ENCODE peak calls at places on chromosomes 13 and 19, in four cellular contexts. Q, F, Z and T are unnamed samples.

GRCh38 chr13:19910336-19911072 is 47.1 kb upstream of the ZMYM5 start:
- DNase-seq in Q (no peak), Z (no peak), F (peak), T (no peak)

GRCh38 chr13:106602178-106602577 is 34.2 kb upstream of the ARGLU1 start:
- DNase-seq in Q (no peak), Z (peak), F (no peak), T (no peak)

GRCh38 chr13:73216381-73216831 is 157.6 kb downstream of the KLF5 start:
- DNase-seq in Z (no peak), Q (no peak), F (no peak), T (no peak)

GRCh38 chr13:108968566-108968965 is 339.2 kb downstream of the MYO16 start:
- DNase-seq in F (no peak), Q (no peak), Z (no peak), T (no peak)

GRCh38 chr19:41934849-41935374 is 6.7 kb upstream of the ERFL start:
- DNase-seq in F (peak), Z (peak), Q (peak), T (peak)

GRCh38 chr19:53989600-53990533 is 1.6 kb upstream of the CACNG6 start:
- DNase-seq in F (peak), Z (no peak), Q (no peak), T (no peak)

GRCh38 chr19:41657157-41657556 is 30.3 kb upstream of the CEACAM4 start:
- DNase-seq in Q (no peak), Z (no peak), F (no peak), T (no peak)

GRCh38 chr13:36166051-36166450 is 34.9 kb upstream of the DCLK1 start:
- DNase-seq in F (no peak), Z (no peak), Q (no peak), T (no peak)

GRCh38 chr13:25906211-25906661 is 145.6 kb downstream of the SHISA2 start:
- DNase-seq in Q (no peak), Z (no peak), F (no peak), T (no peak)

GRCh38 chr19:347946-348861 is 3.6 kb upstream of the MIER2 start:
- DNase-seq in Q (no peak), Z (no peak), F (no peak), T (no peak)

GRCh38 chr19:56138069-56138468 is 3.0 kb upstream of the ZNF444 start:
- DNase-seq in F (no peak), Q (no peak), Z (no peak), T (no peak)

GRCh38 chr13:59024434-59024833 is 1139.3 kb downstream of the DIAPH3 start:
- DNase-seq in F (no peak), Z (no peak), Q (no peak), T (no peak)

GRCh38 chr19:35644206-35644986 is 2.9 kb downstream of the ETV2 start:
- DNase-seq in Z (peak), F (peak), Q (peak), T (peak)

GRCh38 chr13:110431851-110432294 is 124.8 kb downstream of the COL4A2 start:
- DNase-seq in Q (no peak), F (no peak), Z (peak), T (no peak)

GRCh38 chr13:27424246-27425150 is at the start of gene GTF3A:
- DNase-seq in Q (peak), Z (peak), F (peak), T (peak)

GRCh38 chr13:47146991-47147783 is 250.3 kb upstream of the HTR2A start:
- DNase-seq in Z (no peak), F (no peak), Q (no peak), T (no peak)

GRCh38 chr13:101451641-101452040 is 834 bp upstream of the ITGBL1 start:
- DNase-seq in Z (no peak), Q (no peak), F (no peak), T (no peak)

GRCh38 chr19:1261512-1261862 is 7.6 kb upstream of the CIRBP start:
- DNase-seq in F (peak), Z (peak), Q (no peak), T (no peak)

GRCh38 chr19:18156841-18157464 is 4.0 kb downstream of the PIK3R2 start:
- DNase-seq in Z (peak), F (peak), Q (peak), T (peak)

GRCh38 chr13:113622791-113623490 is 35.1 kb downstream of the ATP4B start:
- DNase-seq in Z (no peak), F (no peak), Q (peak), T (no peak)

GRCh38 chr19:39320948-39321831 is 527 bp upstream of the LRFN1 start:
- DNase-seq in Z (no peak), F (no peak), Q (no peak), T (no peak)

GRCh38 chr19:45110811-45111210 is 17.8 kb downstream of the PPP1R37 start:
- DNase-seq in F (no peak), Q (no peak), Z (no peak), T (no peak)

GRCh38 chr19:56595548-56595899 is 422 bp downstream of the ZNF71 start:
- DNase-seq in F (no peak), Q (no peak), Z (no peak), T (no peak)

GRCh38 chr19:351976-352625 is 7.5 kb upstream of the MIER2 start:
- DNase-seq in Q (no peak), Z (peak), F (no peak), T (no peak)

GRCh38 chr19:31506102-31506501 is 156.9 kb upstream of the TSHZ3 start:
- DNase-seq in Z (peak), F (no peak), Q (no peak), T (no peak)

GRCh38 chr13:108326318-108326717 is 56.8 kb downstream of the TNFSF13B start:
- DNase-seq in Q (no peak), F (no peak), Z (no peak), T (no peak)

GRCh38 chr13:97285221-97285955 is 63.3 kb downstream of the MBNL2 start:
- DNase-seq in F (no peak), Z (no peak), Q (no peak), T (no peak)

GRCh38 chr13:45174478-45174877 is 26.4 kb downstream of the KCTD4 start:
- DNase-seq in F (no peak), Q (no peak), Z (no peak), T (no peak)
- TF ChIP-seq CTCF in F (no peak), Q (no peak), Z (no peak), T (no peak)

GRCh38 chr19:46861691-46862503 is 1.1 kb downstream of the ARHGAP35 start:
- DNase-seq in Z (peak), Q (no peak), F (no peak), T (no peak)

GRCh38 chr19:46860846-46861690 is at the start of gene ARHGAP35:
- DNase-seq in Q (peak), F (no peak), Z (peak), T (no peak)

GRCh38 chr19:46862504-46862835 is 1.7 kb downstream of the ARHGAP35 start:
- DNase-seq in Q (no peak), F (no peak), Z (peak), T (peak)

GRCh38 chr19:46859637-46860124 is 1.1 kb upstream of the ARHGAP35 start:
- DNase-seq in Q (no peak), Z (peak), F (peak), T (peak)

DNA sequence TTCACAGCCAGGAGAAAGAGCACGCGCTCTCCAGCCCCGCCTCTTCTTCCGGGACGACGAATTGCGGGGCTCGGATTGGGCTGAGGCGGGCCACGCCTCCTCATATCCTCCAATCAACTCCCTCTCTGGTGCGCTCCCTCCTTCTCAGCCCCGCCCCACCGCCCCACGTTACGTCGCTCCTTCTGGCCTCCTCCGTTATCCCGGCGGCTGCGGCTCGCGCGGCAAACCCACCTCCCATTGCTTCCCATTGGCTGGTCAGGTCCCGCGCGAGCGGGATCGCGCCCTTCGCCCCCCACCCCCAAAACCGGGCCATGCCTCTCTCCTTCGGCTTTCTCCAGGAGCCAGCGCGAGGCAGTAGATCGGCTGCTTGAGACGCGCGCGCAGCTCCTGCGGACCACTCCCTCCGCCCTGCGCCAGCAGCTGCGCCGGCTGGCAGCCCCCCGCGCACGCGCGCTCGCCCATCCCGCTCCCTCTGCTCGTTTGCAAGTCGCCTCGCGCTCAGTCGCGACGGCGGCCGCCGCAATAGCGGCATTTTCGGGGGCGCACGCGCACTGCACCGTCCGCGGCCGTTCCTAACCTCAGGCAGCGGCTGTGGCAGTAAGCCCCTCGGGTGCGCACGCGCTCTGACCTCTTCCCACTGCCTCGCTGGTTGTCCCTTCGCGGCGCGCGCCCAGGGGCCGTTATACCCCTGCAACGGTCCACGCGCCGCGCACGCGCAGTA is 512 bp upstream of the ARHGAP35 start:
- DNase-seq in F (peak), Q (peak), Z (peak), T (peak)
- TF ChIP-seq POLR2A in F (peak), Q (peak), Z (no peak), T (no peak)

DNA sequence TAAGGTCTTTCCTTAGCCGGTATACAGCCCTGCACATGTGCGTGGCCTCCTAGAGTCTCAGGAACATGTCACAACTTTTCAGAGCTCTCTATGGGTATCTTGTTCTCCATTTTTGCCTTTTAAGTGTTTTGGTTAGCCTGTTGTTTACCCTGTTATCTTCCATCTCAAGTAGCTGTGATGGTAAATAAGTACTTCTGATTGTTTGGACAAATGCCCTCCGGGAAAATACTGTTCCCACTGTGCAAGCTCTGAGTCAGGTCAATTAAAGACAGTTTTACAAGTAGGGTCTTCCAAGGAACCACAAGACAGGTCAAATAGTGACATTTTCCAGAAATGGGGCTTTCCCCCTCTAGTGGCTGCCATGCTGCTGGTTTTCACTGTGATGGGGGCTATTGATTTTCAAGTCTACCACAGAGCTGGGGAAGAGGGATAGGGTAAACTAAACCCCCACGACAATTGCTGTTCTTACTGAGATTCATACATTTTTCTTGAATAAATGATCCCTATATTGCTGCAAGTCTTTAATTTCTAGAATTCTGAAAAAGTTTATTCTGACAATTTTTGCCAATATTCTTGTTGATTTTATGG is 109.5 kb downstream of the TM9SF2 start:
- DNase-seq in Z (no peak), F (no peak), Q (no peak), T (no peak)
- TF ChIP-seq CTCF in Z (no peak), F (no peak), Q (no peak), T (no peak)

DNA sequence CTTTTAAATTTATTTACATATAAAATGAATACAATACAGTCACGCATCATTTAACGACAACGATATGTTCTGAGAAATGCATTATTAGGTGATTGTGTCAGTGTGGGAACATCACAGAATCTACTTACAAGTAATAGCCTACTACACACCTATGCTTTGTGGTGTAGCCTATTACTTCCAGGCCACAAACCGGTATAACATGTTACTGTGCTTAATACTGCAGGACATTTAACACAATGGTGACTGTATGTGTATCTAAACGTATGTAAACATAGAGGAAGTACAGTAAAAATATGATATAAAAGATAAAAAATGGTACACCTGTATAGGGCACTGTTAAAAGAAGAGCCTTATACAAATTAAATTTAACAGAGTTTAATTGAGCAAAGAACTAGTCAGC is 62.4 kb upstream of the KLHL1 start:
- DNase-seq in F (no peak), Z (no peak), Q (no peak), T (no peak)
- TF ChIP-seq POLR2A in F (no peak), Z (no peak), Q (no peak), T (no peak)

DNA sequence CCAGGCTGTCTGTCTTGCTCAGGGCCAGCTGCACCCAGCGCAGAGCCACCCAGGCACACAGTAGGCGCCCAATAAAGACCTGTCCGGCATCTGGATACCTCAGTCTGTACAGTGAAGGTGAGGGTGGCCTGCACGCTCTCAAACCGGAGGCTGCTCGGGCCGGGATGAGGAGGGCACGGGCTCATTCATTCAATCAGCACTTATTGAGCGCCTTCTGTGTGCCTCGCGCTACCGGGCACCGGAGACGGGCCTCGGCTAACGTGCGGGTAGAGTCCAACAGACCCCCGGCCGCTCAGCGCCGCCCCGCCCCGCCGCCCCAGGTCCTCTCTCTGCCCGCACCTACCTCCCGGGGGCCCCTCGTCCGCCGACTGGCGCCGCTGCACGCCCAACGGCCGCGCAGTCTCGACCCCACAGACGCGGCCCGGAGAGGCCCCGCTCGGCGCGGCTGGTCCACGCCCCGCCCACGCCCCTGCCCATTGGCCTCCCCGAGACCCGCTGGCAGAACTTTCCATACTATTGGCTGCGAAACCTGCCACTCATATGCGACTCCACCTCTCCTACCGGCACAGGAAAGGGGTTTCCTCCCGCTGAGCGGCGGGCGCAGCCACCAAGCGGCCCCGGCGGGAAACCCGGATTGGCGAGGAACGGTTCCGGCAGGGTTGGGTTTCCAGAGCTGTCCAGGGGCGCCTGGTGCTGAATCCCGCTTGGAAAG is at the start of gene SLC39A3:
- DNase-seq in Q (peak), Z (peak), F (peak), T (peak)
- TF ChIP-seq CTCF in Q (peak), Z (peak), F (no peak), T (peak)

GRCh38 chr19:3405261-3405653 is 38.9 kb downstream of the NFIC start:
- DNase-seq in Q (no peak), F (no peak), Z (no peak), T (no peak)

GRCh38 chr19:3401004-3401768 is 34.8 kb downstream of the NFIC start:
- DNase-seq in Q (no peak), Z (no peak), F (no peak), T (no peak)

GRCh38 chr19:3402631-3403443 is 36.5 kb downstream of the NFIC start:
- DNase-seq in F (no peak), Q (no peak), Z (no peak), T (no peak)

GRCh38 chr19:3404324-3405260 is 38.2 kb downstream of the NFIC start:
- DNase-seq in F (no peak), Q (peak), Z (peak), T (peak)

DNA sequence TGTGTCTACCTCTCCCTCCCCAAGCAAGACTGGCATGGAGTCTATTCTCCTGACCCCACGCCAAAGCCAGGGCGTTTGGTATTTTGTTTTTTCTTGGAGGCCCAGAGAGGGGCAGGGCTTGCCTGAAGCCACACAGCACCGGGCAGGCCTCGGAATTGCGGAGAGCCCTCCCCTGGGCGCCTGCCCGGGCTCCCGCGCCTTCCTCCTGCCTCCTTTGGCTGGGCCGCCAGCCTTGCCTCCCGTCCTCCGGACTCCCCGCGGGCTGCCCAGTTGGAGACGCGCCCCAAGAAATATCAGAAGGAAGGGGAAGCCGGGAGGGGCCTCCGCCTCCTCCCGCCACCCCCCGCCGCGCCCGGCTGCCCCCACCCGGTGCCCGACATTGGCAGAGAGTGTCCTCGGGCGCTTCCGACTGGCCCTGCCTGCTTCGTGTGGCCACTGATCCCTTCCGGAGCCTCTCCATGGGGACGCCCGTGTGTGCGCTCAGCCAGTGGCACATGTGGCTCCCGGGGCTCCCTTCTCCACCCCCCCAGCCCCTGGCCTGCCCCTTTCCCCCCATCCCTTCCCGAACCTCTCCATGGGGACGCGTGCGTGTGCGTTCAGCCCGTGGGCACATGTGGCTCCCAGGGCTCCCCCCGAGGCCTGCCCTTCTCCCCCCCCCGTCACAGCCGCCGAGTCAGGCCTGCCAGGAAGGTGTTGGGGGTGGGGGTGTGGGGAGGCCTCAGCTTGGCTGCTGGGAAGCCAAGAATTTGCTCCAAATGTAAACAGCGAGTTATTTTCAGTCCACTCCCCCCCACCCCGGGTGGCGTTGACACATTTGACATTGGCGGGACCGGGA is 37.3 kb downstream of the NFIC start:
- DNase-seq in Q (peak), Z (peak), F (no peak), T (peak)
- TF ChIP-seq POLR2A in Q (no peak), Z (no peak), F (no peak), T (no peak)

GRCh38 chr13:41658057-41658642 is 200.8 kb downstream of the RGCC start:
- DNase-seq in Z (no peak), Q (no peak), F (no peak), T (no peak)
- TF ChIP-seq CTCF in Z (no peak), Q (no peak), F (no peak), T (no peak)

DNA sequence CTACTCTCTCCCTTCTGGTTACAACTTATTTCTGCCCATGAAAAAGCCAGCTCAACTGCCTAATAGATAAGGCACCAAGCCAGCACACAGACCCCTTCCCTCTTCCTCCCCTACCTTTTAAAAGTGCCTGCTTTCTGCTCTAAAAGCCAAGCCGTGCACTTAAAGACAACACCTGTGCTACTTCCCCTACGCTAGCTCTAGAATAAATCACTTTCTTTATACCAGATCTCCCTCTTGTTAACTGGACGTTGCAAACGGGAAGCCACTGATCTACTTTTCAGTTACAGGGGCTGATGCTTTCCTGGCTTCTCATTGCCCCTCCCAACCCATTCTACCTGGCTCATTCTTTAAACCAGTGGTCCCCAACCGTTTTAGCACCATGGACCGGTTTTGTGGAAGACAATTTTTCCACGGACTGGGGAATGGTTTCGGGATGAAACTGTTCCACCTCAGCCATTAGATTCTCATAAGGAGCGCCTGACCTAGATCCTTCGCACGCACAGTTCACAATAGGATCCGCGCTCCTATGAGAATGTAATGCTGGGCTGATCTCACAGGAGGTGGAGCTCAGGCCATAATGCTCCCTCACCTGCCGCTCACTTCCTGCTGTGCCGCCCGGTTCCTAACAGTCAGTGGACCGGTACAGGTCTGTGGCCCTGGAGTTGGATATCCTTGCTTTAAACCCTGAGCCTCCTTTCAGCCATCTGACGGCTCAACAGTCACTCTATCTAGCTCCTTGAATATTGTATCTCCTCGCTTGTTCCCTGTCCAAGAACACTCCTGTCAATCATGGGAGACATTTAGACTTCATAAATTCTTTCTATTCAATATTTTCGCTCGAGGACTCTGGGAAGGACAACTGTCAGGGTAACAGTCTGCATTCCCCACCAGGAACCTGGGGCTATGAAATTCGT is 839 bp upstream of the ZNF223 start:
- DNase-seq in F (peak), Z (no peak), Q (peak), T (peak)
- TF ChIP-seq POLR2A in F (no peak), Z (no peak), Q (no peak), T (no peak)